ENCODE peak calls at places on chromosome 11, in nine cellular contexts. One of them, this sample, is unnamed.

GRCh38 chr11:32435511-32435946 is at the start of gene WT1:
- DNase-seq in iris pigment epithelial cell: no peak
- DNase-seq in ELF-1: peak
- DNase-seq in HTR-8/SVneo: peak
- DNase-seq in AG08396: no peak
- DNase-seq in lower leg skin: no peak
- DNase-seq in NCI-H1105: no peak
- DNase-seq in stimulated activated CD8-positive, alpha-beta memory T cell treated with anti-CD3 and anti-CD28 coated beads, Interleukin-2, amount 100 ng/mL, for 1 hour: no peak
- DNase-seq in GM12891: no peak
- DNase-seq in this sample: no peak

GRCh38 chr11:108734956-108735559 is 70.2 kb downstream of the DDX10 start:
- DNase-seq in AG08396: no peak
- DNase-seq in GM12891: no peak
- DNase-seq in iris pigment epithelial cell: no peak
- DNase-seq in stimulated activated CD8-positive, alpha-beta memory T cell treated with anti-CD3 and anti-CD28 coated beads, Interleukin-2, amount 100 ng/mL, for 1 hour: no peak
- DNase-seq in lower leg skin: no peak
- DNase-seq in ELF-1: no peak
- DNase-seq in HTR-8/SVneo: no peak
- DNase-seq in NCI-H1105: peak
- DNase-seq in this sample: peak

GRCh38 chr11:59174664-59175033 is 2.7 kb downstream of the DTX4 start:
- DNase-seq in GM12891: no peak
- DNase-seq in ELF-1: peak
- DNase-seq in stimulated activated CD8-positive, alpha-beta memory T cell treated with anti-CD3 and anti-CD28 coated beads, Interleukin-2, amount 100 ng/mL, for 1 hour: no peak
- DNase-seq in iris pigment epithelial cell: peak
- DNase-seq in HTR-8/SVneo: no peak
- DNase-seq in AG08396: no peak
- DNase-seq in NCI-H1105: no peak
- DNase-seq in lower leg skin: no peak
- DNase-seq in this sample: no peak

GRCh38 chr11:46322759-46323158 is 24.5 kb upstream of the DGKZ start:
- DNase-seq in lower leg skin: no peak
- DNase-seq in GM12891: no peak
- DNase-seq in AG08396: no peak
- DNase-seq in NCI-H1105: no peak
- DNase-seq in ELF-1: no peak
- DNase-seq in stimulated activated CD8-positive, alpha-beta memory T cell treated with anti-CD3 and anti-CD28 coated beads, Interleukin-2, amount 100 ng/mL, for 1 hour: no peak
- DNase-seq in iris pigment epithelial cell: no peak
- DNase-seq in HTR-8/SVneo: no peak
- DNase-seq in this sample: no peak

GRCh38 chr11:117171648-117172051 is 6.9 kb upstream of the SIDT2 start:
- DNase-seq in AG08396: no peak
- DNase-seq in HTR-8/SVneo: no peak
- DNase-seq in iris pigment epithelial cell: peak
- DNase-seq in ELF-1: peak
- DNase-seq in NCI-H1105: no peak
- DNase-seq in stimulated activated CD8-positive, alpha-beta memory T cell treated with anti-CD3 and anti-CD28 coated beads, Interleukin-2, amount 100 ng/mL, for 1 hour: no peak
- DNase-seq in GM12891: no peak
- DNase-seq in lower leg skin: peak
- DNase-seq in this sample: peak

GRCh38 chr11:58685973-58686720 is 45.6 kb downstream of the GLYAT start:
- DNase-seq in AG08396: no peak
- DNase-seq in iris pigment epithelial cell: no peak
- DNase-seq in stimulated activated CD8-positive, alpha-beta memory T cell treated with anti-CD3 and anti-CD28 coated beads, Interleukin-2, amount 100 ng/mL, for 1 hour: no peak
- DNase-seq in HTR-8/SVneo: no peak
- DNase-seq in lower leg skin: no peak
- DNase-seq in GM12891: no peak
- DNase-seq in ELF-1: no peak
- DNase-seq in NCI-H1105: no peak
- DNase-seq in this sample: no peak

GRCh38 chr11:94186342-94187203 is 57.9 kb downstream of the PANX1 start:
- DNase-seq in HTR-8/SVneo: no peak
- DNase-seq in lower leg skin: no peak
- DNase-seq in stimulated activated CD8-positive, alpha-beta memory T cell treated with anti-CD3 and anti-CD28 coated beads, Interleukin-2, amount 100 ng/mL, for 1 hour: no peak
- DNase-seq in ELF-1: no peak
- DNase-seq in AG08396: no peak
- DNase-seq in NCI-H1105: no peak
- DNase-seq in iris pigment epithelial cell: no peak
- DNase-seq in GM12891: no peak
- DNase-seq in this sample: no peak

GRCh38 chr11:46776878-46777277 is 57.9 kb downstream of the F2 start:
- DNase-seq in ELF-1: no peak
- DNase-seq in HTR-8/SVneo: no peak
- DNase-seq in AG08396: no peak
- DNase-seq in iris pigment epithelial cell: no peak
- DNase-seq in NCI-H1105: no peak
- DNase-seq in stimulated activated CD8-positive, alpha-beta memory T cell treated with anti-CD3 and anti-CD28 coated beads, Interleukin-2, amount 100 ng/mL, for 1 hour: no peak
- DNase-seq in GM12891: no peak
- DNase-seq in lower leg skin: no peak
- DNase-seq in this sample: no peak

GRCh38 chr11:1299621-1300020 is 9.8 kb downstream of the TOLLIP start:
- DNase-seq in AG08396: no peak
- DNase-seq in stimulated activated CD8-positive, alpha-beta memory T cell treated with anti-CD3 and anti-CD28 coated beads, Interleukin-2, amount 100 ng/mL, for 1 hour: no peak
- DNase-seq in NCI-H1105: no peak
- DNase-seq in lower leg skin: peak
- DNase-seq in GM12891: no peak
- DNase-seq in HTR-8/SVneo: no peak
- DNase-seq in iris pigment epithelial cell: no peak
- DNase-seq in ELF-1: peak
- DNase-seq in this sample: no peak

GRCh38 chr11:43947815-43948214 is 5.4 kb downstream of the C11orf96 start:
- DNase-seq in HTR-8/SVneo: no peak
- DNase-seq in iris pigment epithelial cell: no peak
- DNase-seq in lower leg skin: no peak
- DNase-seq in ELF-1: peak
- DNase-seq in NCI-H1105: no peak
- DNase-seq in GM12891: no peak
- DNase-seq in stimulated activated CD8-positive, alpha-beta memory T cell treated with anti-CD3 and anti-CD28 coated beads, Interleukin-2, amount 100 ng/mL, for 1 hour: no peak
- DNase-seq in AG08396: peak
- DNase-seq in this sample: no peak

GRCh38 chr11:44528103-44528502 is 37.4 kb upstream of the CD82 start:
- DNase-seq in stimulated activated CD8-positive, alpha-beta memory T cell treated with anti-CD3 and anti-CD28 coated beads, Interleukin-2, amount 100 ng/mL, for 1 hour: no peak
- DNase-seq in lower leg skin: no peak
- DNase-seq in iris pigment epithelial cell: no peak
- DNase-seq in AG08396: no peak
- DNase-seq in ELF-1: no peak
- DNase-seq in GM12891: no peak
- DNase-seq in NCI-H1105: no peak
- DNase-seq in HTR-8/SVneo: peak
- DNase-seq in this sample: no peak